ENCODE peak calls at places on chromosomes 16 and 17, in ten cellular contexts. B, T, M, Z, L, Q, X, I, P and H are unnamed samples.

GRCh38 chr17:34511265-34511664 is 68.1 kb upstream of the TMEM132E start:
- DNase-seq in L (peak; percentile 18), X (no peak), Q (no peak), P (no peak), I (peak; percentile 36), B (no peak), T (no peak), Z (no peak), M (no peak), H (no peak)

GRCh38 chr16:79599256-79599836 is 1.2 kb downstream of the MAF start:
- DNase-seq in Q (peak; percentile 21), T (peak; percentile 24), Z (no peak), P (peak; percentile 66), X (peak; percentile 81), I (peak; percentile 66), M (no peak), L (peak; percentile 29), B (no peak), H (no peak)

GRCh38 chr17:7435676-7436555 is 681 bp downstream of the TMEM102 start:
- DNase-seq in B (peak; percentile 53), Z (peak; percentile 75), X (peak; percentile 86), Q (peak; percentile 75), P (no peak), L (peak; percentile 45), T (no peak), I (peak; percentile 57), M (no peak), H (no peak)

GRCh38 chr17:31389673-31390381 is 1.6 kb upstream of the RAB11FIP4 start:
- DNase-seq in B (peak; percentile 21), I (no peak), L (no peak), M (no peak), Q (no peak), X (no peak), P (no peak), T (no peak), Z (no peak), H (no peak)

GRCh38 chr16:5020551-5020950 is 13.2 kb downstream of the NAGPA start:
- DNase-seq in Z (no peak), Q (no peak), L (no peak), I (no peak), X (no peak), B (no peak), T (no peak), P (no peak), M (no peak), H (no peak)

GRCh38 chr17:3981455-3981854 is 17.2 kb upstream of the ATP2A3 start:
- DNase-seq in Z (no peak), X (peak; percentile 69), P (no peak), T (no peak), B (no peak), L (no peak), Q (no peak), M (no peak), I (peak; percentile 11), H (no peak)

GRCh38 chr17:81576621-81577277 is 24.6 kb upstream of the FAAP100 start:
- DNase-seq in X (no peak), T (peak; percentile 74), P (no peak), B (no peak), Q (no peak), M (no peak), L (no peak), I (no peak), Z (no peak), H (peak; percentile 86)

GRCh38 chr17:21282231-21282630 is 2.3 kb upstream of the MAP2K3 start:
- DNase-seq in P (peak; percentile 83), Q (peak; percentile 86), B (no peak), M (no peak), L (no peak), X (peak; percentile 92), T (peak; percentile 93), I (no peak), Z (no peak), H (peak; percentile 92)

GRCh38 chr17:39679521-39680192 is 8.2 kb downstream of the PGAP3 start:
- DNase-seq in T (no peak), I (no peak), B (peak; percentile 51), P (no peak), Z (no peak), M (no peak), Q (no peak), X (no peak), L (peak; percentile 48), H (no peak)

DNA sequence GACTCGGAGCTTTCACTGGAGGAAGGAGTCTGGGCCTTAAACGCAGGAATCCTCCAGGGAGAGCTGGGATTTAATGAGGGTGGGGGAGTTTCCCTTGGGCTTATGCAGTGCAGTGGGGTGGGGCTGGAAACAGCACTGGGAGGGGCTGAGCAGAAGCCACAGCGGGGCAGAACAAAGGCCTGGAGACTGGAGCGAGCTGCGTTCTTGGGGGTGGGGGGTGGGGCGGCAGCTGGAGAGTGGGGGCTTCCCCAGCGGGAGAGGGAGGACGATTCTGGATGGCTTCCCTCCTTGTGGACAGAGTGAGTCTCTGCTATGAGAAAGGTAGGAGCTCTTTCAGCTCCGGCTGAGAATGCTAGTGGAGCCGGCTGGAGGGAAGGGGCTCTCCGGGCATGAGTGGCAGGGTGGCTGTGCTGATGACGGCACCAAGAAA is 406.0 kb downstream of the SEC14L1 start:
- DNase-seq in T (no peak), B (no peak), M (no peak), Q (no peak), X (no peak), Z (peak; percentile 82), P (no peak), L (no peak), I (peak; percentile 39), H (no peak)
- H3K4me3 ChIP-seq in T (no peak overlapping the region), B (no peak overlapping the region), M (peak overlapping the region; percentile 19), Q (no peak overlapping the region), X (no peak overlapping the region), Z (peak overlapping the region; percentile 20), P (peak overlapping the region; percentile 28), L (peak overlapping the region; percentile 34), I (no peak overlapping the region), H (no peak overlapping the region)

DNA sequence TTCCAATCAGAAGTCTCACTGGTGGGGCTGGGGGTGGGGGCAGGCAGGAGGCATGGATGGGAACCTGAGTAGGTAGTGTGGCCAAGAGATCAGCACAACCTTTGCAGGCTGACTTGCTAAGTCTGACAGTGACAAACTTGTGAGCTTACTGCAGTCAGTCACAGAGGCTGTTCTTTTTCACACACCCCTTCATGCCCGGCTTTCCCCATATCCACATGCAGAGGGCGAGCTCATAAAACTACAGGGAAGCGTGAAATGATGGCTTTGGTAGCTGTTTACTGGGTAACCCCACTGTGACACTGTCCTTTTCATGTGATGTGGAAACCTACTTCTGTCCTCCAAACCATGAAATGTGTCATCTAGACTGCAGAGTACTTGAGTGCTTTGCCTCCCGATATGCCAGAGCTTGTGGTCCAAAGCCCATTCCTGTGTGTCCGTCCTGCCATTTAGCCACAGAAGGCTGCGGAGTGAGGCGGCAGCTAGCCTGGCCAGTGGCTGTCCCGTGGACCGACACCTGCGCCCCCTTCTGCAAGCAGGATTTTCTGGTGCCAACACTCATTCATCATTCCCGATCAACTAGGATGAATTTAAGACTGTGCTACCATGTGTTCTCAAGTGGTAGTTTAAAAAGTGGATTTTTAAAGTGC is 9.8 kb downstream of the GEMIN4 start:
- DNase-seq in Z (no peak), Q (no peak), L (no peak), M (no peak), P (no peak), T (no peak), B (no peak), I (no peak), X (no peak), H (no peak)
- H3K36me3 ChIP-seq in Z (peaks cover 7% of the 10 kb centered on the region), Q (no peaks in the 10 kb centered on the region), L (peaks cover 78% of the 10 kb centered on the region), M (peaks cover 72% of the 10 kb centered on the region), P (peaks cover 8% of the 10 kb centered on the region), T (peaks cover 43% of the 10 kb centered on the region), B (peaks cover 55% of the 10 kb centered on the region), I (peaks cover 71% of the 10 kb centered on the region), X (no peaks in the 10 kb centered on the region), H (peaks cover 44% of the 10 kb centered on the region)

GRCh38 chr17:74924250-74924948 is at the start of gene OTOP2:
- DNase-seq in Q (peak; percentile 26), X (no peak), B (no peak), P (no peak), M (no peak), L (peak; percentile 35), Z (no peak), I (peak; percentile 67), T (no peak), H (no peak)
- H3K27me3 ChIP-seq in Q (peaks cover 24% of the 10 kb centered on the region), X (no peaks in the 10 kb centered on the region), B (peaks cover 94% of the 10 kb centered on the region), P (peaks cover 92% of the 10 kb centered on the region), M (peaks cover 22% of the 10 kb centered on the region), L (peaks cover 100% of the 10 kb centered on the region), Z (peaks cover 63% of the 10 kb centered on the region), I (peaks cover 78% of the 10 kb centered on the region), T (peaks cover 56% of the 10 kb centered on the region), H (peaks cover 44% of the 10 kb centered on the region)

GRCh38 chr16:53054670-53055485 is at the start of gene CHD9:
- DNase-seq in B (peak; percentile 89), T (peak; percentile 87), Q (peak; percentile 90), M (peak; percentile 85), I (peak; percentile 93), Z (peak; percentile 83), P (peak; percentile 94), X (peak; percentile 94), L (peak; percentile 85), H (peak; percentile 94)

GRCh38 chr16:53053967-53054669 is 673 bp upstream of the CHD9 start:
- DNase-seq in X (no peak), L (peak; percentile 62), I (peak; percentile 50), Z (peak; percentile 67), P (peak; percentile 84), M (no peak), Q (peak; percentile 58), B (peak; percentile 57), T (peak; percentile 44), H (peak; percentile 68)

GRCh38 chr16:53056528-53056881 is 1.7 kb downstream of the CHD9 start:
- DNase-seq in T (peak; percentile 42), Q (peak; percentile 62), L (no peak), X (no peak), I (no peak), M (peak; percentile 67), Z (no peak), P (peak; percentile 62), B (no peak), H (peak; percentile 59)

GRCh38 chr16:53055603-53056527 is 1.1 kb downstream of the CHD9 start:
- DNase-seq in T (peak; percentile 82), L (no peak), Z (peak; percentile 74), X (no peak), Q (peak; percentile 53), I (peak; percentile 43), M (peak; percentile 67), B (no peak), P (peak; percentile 76), H (peak; percentile 51)

DNA sequence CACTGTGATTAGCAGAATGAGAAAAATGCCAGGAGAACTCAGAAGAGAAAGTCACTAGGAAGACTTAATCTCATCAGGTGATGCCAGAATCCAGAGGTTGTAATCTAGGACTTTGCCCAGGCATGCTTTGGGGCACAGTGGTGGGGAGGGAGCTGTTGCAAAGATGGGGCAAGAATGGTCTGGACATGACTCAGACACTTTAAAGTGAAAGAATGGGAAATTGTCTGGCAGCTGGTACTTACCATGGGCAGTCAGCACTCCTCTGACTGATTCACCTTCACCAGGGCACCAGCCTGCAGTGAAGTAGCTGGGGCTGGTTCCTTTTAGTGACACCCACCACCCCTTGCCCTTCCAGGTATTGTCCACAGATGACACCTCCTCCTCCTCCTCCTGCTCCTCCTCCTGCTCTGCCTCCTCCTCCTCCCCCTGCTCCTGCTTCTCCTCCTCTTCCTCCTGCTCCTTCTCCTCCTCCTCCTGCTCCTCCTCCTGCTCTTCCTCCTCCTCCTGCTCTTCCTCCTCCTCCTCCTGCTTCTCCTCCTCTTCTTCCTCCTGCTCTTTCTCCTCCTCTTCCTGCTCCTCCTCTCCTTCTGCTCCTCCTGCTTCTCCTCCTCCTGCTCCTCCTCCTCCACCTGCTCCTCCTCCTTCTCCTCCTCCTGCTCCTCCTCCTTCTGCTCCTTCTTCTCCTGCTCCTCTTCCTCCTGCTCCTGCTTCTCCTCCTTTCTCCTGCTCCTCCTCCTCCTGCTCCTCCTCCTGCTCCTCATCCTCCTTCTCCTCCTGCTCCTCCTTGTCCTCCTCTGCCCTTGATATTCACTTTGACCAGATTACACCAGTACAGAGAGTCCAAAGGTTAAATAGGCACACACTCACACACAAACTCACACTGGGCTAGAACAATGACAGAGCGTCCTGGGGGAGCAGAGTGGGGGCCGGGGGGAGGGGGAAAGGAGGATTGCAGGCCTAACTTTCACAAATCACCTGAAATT is at the start of gene CHD9NB:
- DNase-seq in Q (peak; percentile 57), M (no peak), L (no peak), Z (peak; percentile 80), P (peak; percentile 51), T (peak; percentile 88), X (no peak), I (peak; percentile 26), B (no peak), H (peak; percentile 93)
- H3K4me3 ChIP-seq in Q (no peak within 1 kb of the TSS), M (no peak within 1 kb of the TSS), L (no peak within 1 kb of the TSS), Z (no peak within 1 kb of the TSS), P (no peak within 1 kb of the TSS), T (peak within 1 kb of the TSS; percentile 57), X (no peak within 1 kb of the TSS), I (peak within 1 kb of the TSS; percentile 61), B (no peak within 1 kb of the TSS), H (peak within 1 kb of the TSS; percentile 5)